ENCODE peak calls at places on chromosomes 13 and 19, in ten cellular contexts. One of them, this sample, is unnamed.

GRCh38 chr19:579842-580155 is 7.4 kb downstream of the BSG start:
- DNase-seq in spleen: no peak
- DNase-seq in G401: no peak
- DNase-seq in NCI-H460: no peak
- DNase-seq in LHCN-M2: no peak
- DNase-seq in hepatic stellate cell: no peak
- DNase-seq in IMR-90: no peak
- DNase-seq in coronary artery: no peak
- DNase-seq in activated CD4-positive, alpha-beta T cell treated with anti-CD3 and anti-CD28 coated beads for 48 hours: no peak
- DNase-seq in GM23338: no peak
- DNase-seq in this sample: no peak

GRCh38 chr19:17243854-17244617 is 1.7 kb downstream of the NR2F6 start:
- DNase-seq in spleen: no peak
- DNase-seq in G401: no peak
- DNase-seq in NCI-H460: no peak
- DNase-seq in LHCN-M2: peak
- DNase-seq in hepatic stellate cell: peak
- DNase-seq in IMR-90: peak
- DNase-seq in coronary artery: no peak
- DNase-seq in activated CD4-positive, alpha-beta T cell treated with anti-CD3 and anti-CD28 coated beads for 48 hours: no peak
- DNase-seq in GM23338: peak
- DNase-seq in this sample: no peak

GRCh38 chr19:1672038-1672768 is 19.8 kb upstream of the TCF3 start:
- DNase-seq in spleen: peak
- DNase-seq in G401: no peak
- DNase-seq in NCI-H460: no peak
- DNase-seq in LHCN-M2: no peak
- DNase-seq in hepatic stellate cell: peak
- DNase-seq in IMR-90: peak
- DNase-seq in coronary artery: no peak
- DNase-seq in activated CD4-positive, alpha-beta T cell treated with anti-CD3 and anti-CD28 coated beads for 48 hours: peak
- DNase-seq in GM23338: peak
- DNase-seq in this sample: peak

GRCh38 chr19:44553478-44554171 is 24.1 kb upstream of the CEACAM20 start:
- DNase-seq in spleen: no peak
- DNase-seq in G401: no peak
- DNase-seq in NCI-H460: no peak
- DNase-seq in LHCN-M2: no peak
- DNase-seq in hepatic stellate cell: no peak
- DNase-seq in IMR-90: no peak
- DNase-seq in coronary artery: no peak
- DNase-seq in activated CD4-positive, alpha-beta T cell treated with anti-CD3 and anti-CD28 coated beads for 48 hours: peak
- DNase-seq in GM23338: no peak
- DNase-seq in this sample: no peak

GRCh38 chr13:59562924-59563323 is 600.8 kb downstream of the DIAPH3 start:
- DNase-seq in spleen: no peak
- DNase-seq in G401: no peak
- DNase-seq in NCI-H460: no peak
- DNase-seq in LHCN-M2: no peak
- DNase-seq in hepatic stellate cell: no peak
- DNase-seq in IMR-90: no peak
- DNase-seq in coronary artery: no peak
- DNase-seq in activated CD4-positive, alpha-beta T cell treated with anti-CD3 and anti-CD28 coated beads for 48 hours: no peak
- DNase-seq in GM23338: no peak
- DNase-seq in this sample: no peak

GRCh38 chr13:109698779-109699178 is 87.6 kb downstream of the IRS2 start:
- DNase-seq in spleen: no peak
- DNase-seq in G401: no peak
- DNase-seq in NCI-H460: no peak
- DNase-seq in LHCN-M2: peak
- DNase-seq in hepatic stellate cell: peak
- DNase-seq in IMR-90: peak
- DNase-seq in coronary artery: no peak
- DNase-seq in activated CD4-positive, alpha-beta T cell treated with anti-CD3 and anti-CD28 coated beads for 48 hours: no peak
- DNase-seq in GM23338: no peak
- DNase-seq in this sample: no peak

GRCh38 chr13:40522234-40522633 is 144.2 kb downstream of the FOXO1 start:
- DNase-seq in spleen: no peak
- DNase-seq in G401: no peak
- DNase-seq in NCI-H460: no peak
- DNase-seq in LHCN-M2: no peak
- DNase-seq in hepatic stellate cell: no peak
- DNase-seq in IMR-90: no peak
- DNase-seq in coronary artery: no peak
- DNase-seq in activated CD4-positive, alpha-beta T cell treated with anti-CD3 and anti-CD28 coated beads for 48 hours: no peak
- DNase-seq in GM23338: no peak
- DNase-seq in this sample: no peak

GRCh38 chr13:20969182-20969581 is 66.6 kb upstream of the XPO4 start:
- DNase-seq in spleen: no peak
- DNase-seq in G401: no peak
- DNase-seq in NCI-H460: peak
- DNase-seq in LHCN-M2: peak
- DNase-seq in hepatic stellate cell: peak
- DNase-seq in IMR-90: peak
- DNase-seq in coronary artery: no peak
- DNase-seq in activated CD4-positive, alpha-beta T cell treated with anti-CD3 and anti-CD28 coated beads for 48 hours: no peak
- DNase-seq in GM23338: no peak
- DNase-seq in this sample: no peak

GRCh38 chr19:31232871-31233270 is 116.4 kb downstream of the TSHZ3 start:
- DNase-seq in spleen: no peak
- DNase-seq in G401: no peak
- DNase-seq in NCI-H460: no peak
- DNase-seq in LHCN-M2: peak
- DNase-seq in hepatic stellate cell: peak
- DNase-seq in IMR-90: peak
- DNase-seq in coronary artery: no peak
- DNase-seq in activated CD4-positive, alpha-beta T cell treated with anti-CD3 and anti-CD28 coated beads for 48 hours: no peak
- DNase-seq in GM23338: no peak
- DNase-seq in this sample: no peak

GRCh38 chr13:113864303-113864890 is 521 bp upstream of the GAS6 start:
- DNase-seq in spleen: no peak
- DNase-seq in G401: peak
- DNase-seq in NCI-H460: no peak
- DNase-seq in LHCN-M2: peak
- DNase-seq in hepatic stellate cell: peak
- DNase-seq in IMR-90: peak
- DNase-seq in coronary artery: peak
- DNase-seq in activated CD4-positive, alpha-beta T cell treated with anti-CD3 and anti-CD28 coated beads for 48 hours: no peak
- DNase-seq in GM23338: no peak
- DNase-seq in this sample: no peak

GRCh38 chr13:94387047-94387446 is 92.4 kb downstream of the DCT start:
- DNase-seq in spleen: no peak
- DNase-seq in G401: no peak
- DNase-seq in NCI-H460: no peak
- DNase-seq in LHCN-M2: no peak
- DNase-seq in hepatic stellate cell: no peak
- DNase-seq in IMR-90: no peak
- DNase-seq in coronary artery: no peak
- DNase-seq in activated CD4-positive, alpha-beta T cell treated with anti-CD3 and anti-CD28 coated beads for 48 hours: no peak
- DNase-seq in GM23338: peak
- DNase-seq in this sample: no peak

GRCh38 chr19:9009935-9010651 is at the start of gene MUC16:
- DNase-seq in spleen: no peak
- DNase-seq in G401: no peak
- DNase-seq in NCI-H460: no peak
- DNase-seq in LHCN-M2: no peak
- DNase-seq in hepatic stellate cell: no peak
- DNase-seq in IMR-90: no peak
- DNase-seq in coronary artery: no peak
- DNase-seq in activated CD4-positive, alpha-beta T cell treated with anti-CD3 and anti-CD28 coated beads for 48 hours: no peak
- DNase-seq in GM23338: peak
- DNase-seq in this sample: peak

GRCh38 chr19:16361926-16362325 is 37.3 kb downstream of the KLF2 start:
- DNase-seq in spleen: no peak
- DNase-seq in G401: no peak
- DNase-seq in NCI-H460: no peak
- DNase-seq in LHCN-M2: no peak
- DNase-seq in hepatic stellate cell: no peak
- DNase-seq in IMR-90: no peak
- DNase-seq in coronary artery: no peak
- DNase-seq in activated CD4-positive, alpha-beta T cell treated with anti-CD3 and anti-CD28 coated beads for 48 hours: no peak
- DNase-seq in GM23338: no peak
- DNase-seq in this sample: no peak

GRCh38 chr19:1264801-1265610 is 4.1 kb upstream of the CIRBP start:
- DNase-seq in spleen: peak
- DNase-seq in G401: no peak
- DNase-seq in NCI-H460: peak
- DNase-seq in LHCN-M2: peak
- DNase-seq in hepatic stellate cell: peak
- DNase-seq in IMR-90: peak
- DNase-seq in coronary artery: no peak
- DNase-seq in activated CD4-positive, alpha-beta T cell treated with anti-CD3 and anti-CD28 coated beads for 48 hours: no peak
- DNase-seq in GM23338: peak
- DNase-seq in this sample: peak

GRCh38 chr13:108154421-108154858 is 60.9 kb downstream of the LIG4 start:
- DNase-seq in spleen: no peak
- DNase-seq in G401: no peak
- DNase-seq in NCI-H460: peak
- DNase-seq in LHCN-M2: no peak
- DNase-seq in hepatic stellate cell: no peak
- DNase-seq in IMR-90: no peak
- DNase-seq in coronary artery: no peak
- DNase-seq in activated CD4-positive, alpha-beta T cell treated with anti-CD3 and anti-CD28 coated beads for 48 hours: no peak
- DNase-seq in GM23338: no peak
- DNase-seq in this sample: no peak

GRCh38 chr19:18999016-18999758 is 34.1 kb downstream of the SUGP2 start:
- DNase-seq in spleen: no peak
- DNase-seq in G401: no peak
- DNase-seq in NCI-H460: no peak
- DNase-seq in LHCN-M2: no peak
- DNase-seq in hepatic stellate cell: no peak
- DNase-seq in IMR-90: peak
- DNase-seq in coronary artery: no peak
- DNase-seq in activated CD4-positive, alpha-beta T cell treated with anti-CD3 and anti-CD28 coated beads for 48 hours: no peak
- DNase-seq in GM23338: no peak
- DNase-seq in this sample: no peak

GRCh38 chr13:33845572-33846305 is 27.8 kb downstream of the RFC3 start:
- DNase-seq in spleen: no peak
- DNase-seq in G401: no peak
- DNase-seq in NCI-H460: no peak
- DNase-seq in LHCN-M2: peak
- DNase-seq in hepatic stellate cell: no peak
- DNase-seq in IMR-90: no peak
- DNase-seq in coronary artery: no peak
- DNase-seq in activated CD4-positive, alpha-beta T cell treated with anti-CD3 and anti-CD28 coated beads for 48 hours: no peak
- DNase-seq in GM23338: no peak
- DNase-seq in this sample: no peak

GRCh38 chr13:89361909-89362308 is 1690.7 kb downstream of the SLITRK5 start:
- DNase-seq in spleen: no peak
- DNase-seq in G401: no peak
- DNase-seq in NCI-H460: no peak
- DNase-seq in LHCN-M2: no peak
- DNase-seq in hepatic stellate cell: no peak
- DNase-seq in IMR-90: peak
- DNase-seq in coronary artery: no peak
- DNase-seq in activated CD4-positive, alpha-beta T cell treated with anti-CD3 and anti-CD28 coated beads for 48 hours: no peak
- DNase-seq in GM23338: no peak
- DNase-seq in this sample: no peak

GRCh38 chr13:101346942-101347728 is 69.2 kb downstream of the NALCN start:
- DNase-seq in spleen: no peak
- DNase-seq in G401: no peak
- DNase-seq in NCI-H460: no peak
- DNase-seq in LHCN-M2: peak
- DNase-seq in hepatic stellate cell: no peak
- DNase-seq in IMR-90: peak
- DNase-seq in coronary artery: no peak
- DNase-seq in activated CD4-positive, alpha-beta T cell treated with anti-CD3 and anti-CD28 coated beads for 48 hours: no peak
- DNase-seq in GM23338: no peak
- DNase-seq in this sample: no peak

GRCh38 chr19:43775299-43775890 is 5.4 kb downstream of the KCNN4 start:
- DNase-seq in spleen: no peak
- DNase-seq in G401: no peak
- DNase-seq in NCI-H460: no peak
- DNase-seq in LHCN-M2: no peak
- DNase-seq in hepatic stellate cell: no peak
- DNase-seq in IMR-90: no peak
- DNase-seq in coronary artery: no peak
- DNase-seq in activated CD4-positive, alpha-beta T cell treated with anti-CD3 and anti-CD28 coated beads for 48 hours: no peak
- DNase-seq in GM23338: no peak
- DNase-seq in this sample: no peak

GRCh38 chr19:49932041-49932451 is 2.7 kb upstream of the NUP62 start:
- DNase-seq in spleen: no peak
- DNase-seq in G401: no peak
- DNase-seq in NCI-H460: no peak
- DNase-seq in LHCN-M2: no peak
- DNase-seq in hepatic stellate cell: no peak
- DNase-seq in IMR-90: no peak
- DNase-seq in coronary artery: no peak
- DNase-seq in activated CD4-positive, alpha-beta T cell treated with anti-CD3 and anti-CD28 coated beads for 48 hours: no peak
- DNase-seq in GM23338: no peak
- DNase-seq in this sample: no peak

GRCh38 chr19:42233638-42234292 is 8.6 kb downstream of the GSK3A start:
- DNase-seq in spleen: no peak
- DNase-seq in G401: no peak
- DNase-seq in NCI-H460: no peak
- DNase-seq in LHCN-M2: no peak
- DNase-seq in hepatic stellate cell: no peak
- DNase-seq in IMR-90: no peak
- DNase-seq in coronary artery: no peak
- DNase-seq in activated CD4-positive, alpha-beta T cell treated with anti-CD3 and anti-CD28 coated beads for 48 hours: no peak
- DNase-seq in GM23338: no peak
- DNase-seq in this sample: no peak

GRCh38 chr19:33902395-33902794 is 105.7 kb downstream of the KCTD15 start:
- DNase-seq in spleen: no peak
- DNase-seq in G401: no peak
- DNase-seq in NCI-H460: no peak
- DNase-seq in LHCN-M2: no peak
- DNase-seq in hepatic stellate cell: no peak
- DNase-seq in IMR-90: no peak
- DNase-seq in coronary artery: no peak
- DNase-seq in activated CD4-positive, alpha-beta T cell treated with anti-CD3 and anti-CD28 coated beads for 48 hours: no peak
- DNase-seq in GM23338: no peak
- DNase-seq in this sample: no peak

GRCh38 chr13:99867535-99868271 is 103.9 kb downstream of the ZIC5 start:
- DNase-seq in spleen: no peak
- DNase-seq in G401: peak
- DNase-seq in NCI-H460: no peak
- DNase-seq in LHCN-M2: no peak
- DNase-seq in hepatic stellate cell: no peak
- DNase-seq in IMR-90: no peak
- DNase-seq in coronary artery: no peak
- DNase-seq in activated CD4-positive, alpha-beta T cell treated with anti-CD3 and anti-CD28 coated beads for 48 hours: no peak
- DNase-seq in GM23338: no peak
- DNase-seq in this sample: no peak